ENCODE peak calls at places on chromosome 3, in six cellular contexts. E is Kasumi-1, M is H54, Q is T-helper 17 cell, W is left ventricle myocardium inferior, X is 8988T. K is an unnamed sample.

GRCh38 chr3:192332386-192333291 is 394.7 kb downstream of the FGF12 start:
- DNase-seq in E (no peak), M (no peak), Q (no peak), W (no peak), X (no peak), K (no peak)

GRCh38 chr3:45666729-45667440 is 22.3 kb upstream of the SACM1L start:
- DNase-seq in E (no peak), M (peak; percentile 30), Q (no peak), W (peak; percentile 60), X (no peak), K (no peak)

GRCh38 chr3:66441124-66441523 is 59.7 kb downstream of the LRIG1 start:
- DNase-seq in E (no peak), M (peak; percentile 35), Q (no peak), W (no peak), X (no peak), K (peak; percentile 14)

GRCh38 chr3:13470894-13471574 is 9.1 kb upstream of the HDAC11 start:
- DNase-seq in E (no peak), M (no peak), Q (no peak), W (no peak), X (no peak), K (no peak)

GRCh38 chr3:33299395-33300081 is 22.3 kb downstream of the FBXL2 start:
- DNase-seq in E (no peak), M (peak; percentile 19), Q (no peak), W (no peak), X (no peak), K (peak; percentile 83)

GRCh38 chr3:129973853-129974252 is 667 bp upstream of the TRH start:
- DNase-seq in E (no peak), M (no peak), Q (no peak), W (no peak), X (no peak), K (no peak)

GRCh38 chr3:18657858-18658820 is 233.0 kb upstream of the SATB1 start:
- DNase-seq in E (no peak), M (no peak), Q (no peak), W (no peak), X (no peak), K (no peak)

GRCh38 chr3:133466531-133467386 is 66.9 kb downstream of the BFSP2 start:
- DNase-seq in E (no peak), M (no peak), Q (no peak), W (peak; percentile 29), X (no peak), K (no peak)

GRCh38 chr3:167733961-167734497 is 663 bp downstream of the PDCD10 start:
- DNase-seq in E (peak; percentile 84), M (no peak), Q (no peak), W (no peak), X (no peak), K (peak; percentile 43)

GRCh38 chr3:10602769-10603768 is 97.7 kb upstream of the ATP2B2 start:
- DNase-seq in E (no peak), M (no peak), Q (peak; percentile 40), W (no peak), X (no peak), K (no peak)

GRCh38 chr3:128112406-128112968 is 11.1 kb downstream of the RUVBL1 start:
- DNase-seq in E (peak; percentile 48), M (peak; percentile 64), Q (no peak), W (no peak), X (no peak), K (no peak)

GRCh38 chr3:186630950-186631624 is 9.1 kb upstream of the FETUB start:
- DNase-seq in E (no peak), M (no peak), Q (no peak), W (no peak), X (no peak), K (no peak)

GRCh38 chr3:37961622-37962455 is 28.7 kb upstream of the VILL start:
- DNase-seq in E (no peak), M (no peak), Q (no peak), W (no peak), X (no peak), K (no peak)

GRCh38 chr3:17577795-17578520 is 164.5 kb downstream of the TBC1D5 start:
- DNase-seq in E (no peak), M (no peak), Q (no peak), W (no peak), X (no peak), K (no peak)

GRCh38 chr3:189563841-189564563 is 67.2 kb upstream of the TP63 start:
- DNase-seq in E (peak; percentile 37), M (peak; percentile 54), Q (no peak), W (no peak), X (no peak), K (peak; percentile 86)

GRCh38 chr3:194503101-194503531 is 16.3 kb upstream of the ATP13A3 start:
- DNase-seq in E (no peak), M (no peak), Q (no peak), W (no peak), X (no peak), K (no peak)

GRCh38 chr3:98732239-98733054 is 30.7 kb upstream of the ST3GAL6 start:
- DNase-seq in E (peak; percentile 24), M (peak; percentile 55), Q (no peak), W (peak; percentile 61), X (peak; percentile 53), K (peak; percentile 37)

GRCh38 chr3:52552089-52552488 is 15.7 kb downstream of the UQCC5 start:
- DNase-seq in E (no peak), M (no peak), Q (no peak), W (no peak), X (no peak), K (no peak)

GRCh38 chr3:197908957-197909701 is 40.9 kb upstream of the RPL35A start:
- DNase-seq in E (no peak), M (no peak), Q (no peak), W (no peak), X (no peak), K (no peak)

GRCh38 chr3:97958396-97958795 is 13.8 kb downstream of the RIOX2 start:
- DNase-seq in E (no peak), M (no peak), Q (no peak), W (no peak), X (no peak), K (no peak)

GRCh38 chr3:15499536-15499935 is 22.0 kb downstream of the COLQ start:
- DNase-seq in E (no peak), M (no peak), Q (no peak), W (no peak), X (no peak), K (no peak)

GRCh38 chr3:8421267-8421666 is 80.4 kb upstream of the LMCD1 start:
- DNase-seq in E (peak; percentile 46), M (no peak), Q (no peak), W (no peak), X (no peak), K (no peak)

GRCh38 chr3:55719508-55719907 is 232.4 kb upstream of the WNT5A start:
- DNase-seq in E (no peak), M (no peak), Q (no peak), W (no peak), X (no peak), K (no peak)

GRCh38 chr3:11136871-11137626 is 17.2 kb upstream of the HRH1 start:
- DNase-seq in E (no peak), M (peak; percentile 92), Q (no peak), W (no peak), X (peak; percentile 90), K (peak; percentile 96)

GRCh38 chr3:177357352-177358084 is 160.2 kb upstream of the TBL1XR1 start:
- DNase-seq in E (peak; percentile 86), M (peak; percentile 65), Q (no peak), W (no peak), X (peak; percentile 29), K (peak; percentile 92)

GRCh38 chr3:61733000-61733399 is 171.6 kb downstream of the PTPRG start:
- DNase-seq in E (no peak), M (no peak), Q (no peak), W (no peak), X (no peak), K (no peak)

GRCh38 chr3:181075098-181075497 is 85.6 kb upstream of the DNAJC19 start:
- DNase-seq in E (no peak), M (no peak), Q (no peak), W (no peak), X (no peak), K (no peak)

GRCh38 chr3:46479696-46480095 is 15.0 kb upstream of the LTF start:
- DNase-seq in E (no peak), M (no peak), Q (no peak), W (no peak), X (no peak), K (no peak)

GRCh38 chr3:69665026-69665739 is 74.1 kb upstream of the MITF start:
- DNase-seq in E (no peak), M (no peak), Q (no peak), W (no peak), X (no peak), K (no peak)

GRCh38 chr3:126261037-126261436 is 80.7 kb upstream of the ALDH1L1 start:
- DNase-seq in E (peak; percentile 24), M (no peak), Q (no peak), W (peak; percentile 73), X (no peak), K (no peak)

GRCh38 chr3:110101361-110101760 is 764.0 kb upstream of the DPPA4 start:
- DNase-seq in E (no peak), M (no peak), Q (no peak), W (no peak), X (no peak), K (no peak)

GRCh38 chr3:171375704-171376103 is 84.5 kb downstream of the TNIK start:
- DNase-seq in E (no peak), M (no peak), Q (no peak), W (no peak), X (no peak), K (no peak)

GRCh38 chr3:160100610-160101009 is 112.0 kb downstream of the IL12A start:
- DNase-seq in E (no peak), M (no peak), Q (no peak), W (no peak), X (no peak), K (no peak)

GRCh38 chr3:51659942-51660341 is 11.1 kb upstream of the TEX264 start:
- DNase-seq in E (no peak), M (no peak), Q (no peak), W (no peak), X (no peak), K (no peak)

GRCh38 chr3:179464296-179465092 is 13.2 kb upstream of the GNB4 start:
- DNase-seq in E (no peak), M (no peak), Q (no peak), W (no peak), X (no peak), K (no peak)

GRCh38 chr3:129313983-129314756 is 35.5 kb downstream of the HMCES start:
- DNase-seq in E (no peak), M (no peak), Q (no peak), W (peak; percentile 29), X (no peak), K (peak; percentile 19)

K was measured in SW 1271.